ENCODE peak calls at places on chromosomes 6 and 20, in ten cellular contexts. X, E, G, B, T, J, R, H, Q and I are unnamed samples.

GRCh38 chr6:43773050-43773956 is 3.3 kb downstream of the VEGFA start:
- DNase-seq in J (no peak), G (peak), H (peak), X (no peak), R (no peak), T (peak), Q (peak), E (no peak), B (peak), I (no peak)

GRCh38 chr6:7156666-7157278 is 49.0 kb downstream of the RREB1 start:
- DNase-seq in R (peak), H (peak), T (no peak), Q (no peak), E (no peak), G (peak), J (peak), B (no peak), X (no peak), I (no peak)

GRCh38 chr20:53050338-53050737 is 78.2 kb downstream of the TSHZ2 start:
- DNase-seq in G (peak), R (no peak), T (no peak), J (no peak), X (no peak), B (no peak), Q (no peak), H (no peak), E (no peak), I (no peak)

GRCh38 chr20:878511-879307 is 37.4 kb downstream of the ANGPT4 start:
- DNase-seq in E (no peak), J (peak), T (no peak), R (no peak), H (peak), Q (no peak), B (no peak), G (no peak), X (no peak), I (no peak)

GRCh38 chr6:64504509-64504908 is 868.9 kb downstream of the PHF3 start:
- DNase-seq in J (no peak), T (no peak), Q (no peak), H (peak), E (no peak), G (peak), B (no peak), X (no peak), R (no peak), I (no peak)

GRCh38 chr6:11632795-11633511 is 95.4 kb downstream of the TMEM170B start:
- DNase-seq in Q (no peak), J (peak), T (no peak), R (no peak), X (no peak), B (peak), H (peak), E (no peak), G (peak), I (no peak)

GRCh38 chr6:9225441-9225871 is 790.1 kb upstream of the SLC35B3 start:
- DNase-seq in X (no peak), B (no peak), J (peak), H (peak), E (no peak), G (peak), Q (no peak), T (no peak), R (no peak), I (no peak)

GRCh38 chr20:59735917-59736316 is 131.6 kb downstream of the PHACTR3 start:
- DNase-seq in H (no peak), B (no peak), J (no peak), X (peak), R (no peak), T (no peak), Q (no peak), E (no peak), G (no peak), I (no peak)

GRCh38 chr6:43434441-43434840 is 7.1 kb downstream of the ABCC10 start:
- DNase-seq in R (no peak), H (no peak), E (no peak), X (no peak), B (no peak), G (no peak), J (no peak), T (no peak), Q (no peak), I (no peak)

GRCh38 chr20:40826699-40827098 is 137.7 kb upstream of the MAFB start:
- DNase-seq in X (no peak), R (no peak), J (no peak), T (no peak), Q (no peak), G (no peak), B (no peak), H (no peak), E (no peak), I (no peak)

GRCh38 chr6:154247119-154247814 is 109.3 kb downstream of the IPCEF1 start:
- DNase-seq in J (no peak), R (no peak), E (no peak), H (no peak), B (no peak), T (peak), G (peak), X (no peak), Q (peak), I (no peak)

GRCh38 chr6:64696053-64696452 is 1011.0 kb downstream of the EYS start:
- DNase-seq in Q (no peak), R (no peak), E (no peak), H (no peak), T (no peak), X (no peak), B (no peak), G (no peak), J (no peak), I (no peak)

GRCh38 chr6:2245103-2245953 is at the start of gene GMDS:
- DNase-seq in J (peak), B (peak), Q (peak), X (no peak), T (peak), G (peak), R (no peak), H (peak), E (peak), I (peak)

GRCh38 chr6:2522521-2522920 is 228.2 kb downstream of the MYLK4 start:
- DNase-seq in T (no peak), J (peak), X (no peak), Q (no peak), H (no peak), G (peak), R (peak), B (no peak), E (no peak), I (no peak)

GRCh38 chr6:24431045-24431451 is 28.3 kb downstream of the MRS2 start:
- DNase-seq in G (peak), H (peak), R (peak), B (no peak), E (no peak), J (no peak), Q (no peak), X (no peak), T (no peak), I (no peak)

DNA sequence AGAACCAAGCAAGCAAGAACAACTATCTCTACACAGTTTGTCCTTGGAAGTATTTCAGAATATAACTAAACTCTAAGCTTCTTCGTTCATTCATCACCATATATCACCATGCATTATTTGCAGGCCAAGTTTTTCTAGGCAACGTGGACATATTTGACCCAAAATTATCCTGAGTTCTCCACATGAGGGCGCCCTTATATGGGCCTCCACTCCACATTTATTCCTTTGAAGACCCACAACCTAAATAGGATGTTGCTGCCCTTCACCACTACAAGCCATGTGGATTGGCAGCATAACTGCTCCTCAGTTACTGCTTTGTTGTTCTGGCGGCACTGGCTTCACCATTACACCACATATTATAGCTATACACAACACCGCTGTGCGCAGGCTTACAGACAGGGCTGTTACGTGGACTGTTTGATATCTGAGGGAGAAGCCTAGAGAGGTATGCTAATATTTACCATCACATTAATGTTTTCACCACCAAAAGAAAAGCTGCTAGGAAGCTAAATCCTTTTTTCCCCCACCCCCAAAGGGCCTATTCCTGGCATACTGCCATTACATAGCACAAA is 411.8 kb downstream of the C6orf118 start:
- DNase-seq in T (no peak), J (no peak), X (no peak), E (no peak), G (no peak), R (no peak), Q (no peak), H (no peak), B (no peak), I (no peak)
- TF ChIP-seq CTCF in T (no peak), J (no peak), X (peak), E (no peak), G (no peak), R (no peak), Q (no peak), H (no peak), B (no peak), I (peak)

GRCh38 chr6:147390909-147391536 is 117.5 kb upstream of the SAMD5 start:
- DNase-seq in G (peak), X (no peak), T (no peak), H (peak), Q (no peak), B (no peak), J (peak), R (no peak), E (no peak), I (no peak)
- TF ChIP-seq CTCF in G (peak), X (peak), T (no peak), H (peak), Q (no peak), B (peak), J (no peak), R (peak), E (no peak), I (peak)

DNA sequence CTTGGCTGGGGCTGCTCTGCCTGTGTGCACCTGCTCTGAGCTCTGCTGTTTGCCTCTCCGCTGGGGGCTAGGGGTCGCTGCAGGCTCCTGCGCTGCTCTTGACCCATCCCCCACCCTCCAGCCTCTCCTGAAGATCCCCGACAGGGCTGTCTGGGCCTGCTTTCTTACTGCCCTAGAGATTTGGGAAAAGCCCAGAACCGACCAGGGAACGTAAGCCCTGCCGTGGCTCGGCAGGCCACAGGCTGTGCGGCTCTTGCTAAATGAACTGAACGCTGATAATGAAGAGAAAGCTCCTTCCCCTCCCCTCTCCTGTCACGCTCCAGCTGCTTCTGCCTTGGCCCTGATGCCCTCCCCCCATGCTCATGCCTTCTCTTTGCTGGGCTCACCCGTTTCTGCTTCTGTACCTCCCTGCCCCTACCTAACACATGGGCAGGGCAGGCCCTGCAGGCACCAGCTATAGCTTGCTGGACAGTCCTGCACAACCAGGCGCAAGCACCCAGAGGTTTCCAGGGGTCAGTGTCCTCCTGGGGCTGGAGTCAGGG is 32.0 kb upstream of the PCMTD2 start:
- DNase-seq in E (no peak), R (no peak), J (peak), X (no peak), T (no peak), Q (no peak), G (peak), H (peak), B (no peak), I (no peak)
- TF ChIP-seq CTCF in E (no peak), R (peak), J (peak), X (peak), T (no peak), Q (no peak), G (peak), H (peak), B (no peak), I (peak)

DNA sequence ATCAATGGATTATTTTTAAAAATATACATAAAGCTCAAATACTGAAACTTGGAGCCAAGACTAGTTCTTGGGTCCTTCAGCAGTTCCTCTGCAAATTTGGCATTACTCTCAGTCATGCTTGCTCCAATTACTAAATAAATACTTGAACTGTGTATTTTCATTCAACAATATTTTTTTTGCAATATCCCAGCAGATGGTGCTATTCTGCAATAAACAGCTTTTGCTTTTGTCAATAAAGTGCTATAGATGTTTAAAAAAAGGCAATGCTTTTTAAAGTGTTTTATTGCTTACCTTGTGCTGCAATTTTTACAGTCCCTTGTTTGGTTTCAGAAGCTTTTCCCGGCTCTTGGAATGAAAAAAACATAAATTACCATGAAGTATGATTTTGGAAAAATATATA is 243.4 kb downstream of the TRDN start:
- DNase-seq in G (peak), J (no peak), R (no peak), Q (no peak), T (no peak), E (no peak), H (no peak), B (no peak), X (no peak), I (no peak)
- TF ChIP-seq CTCF in G (peak), J (no peak), R (no peak), Q (no peak), T (no peak), E (no peak), H (no peak), B (no peak), X (peak), I (peak)

DNA sequence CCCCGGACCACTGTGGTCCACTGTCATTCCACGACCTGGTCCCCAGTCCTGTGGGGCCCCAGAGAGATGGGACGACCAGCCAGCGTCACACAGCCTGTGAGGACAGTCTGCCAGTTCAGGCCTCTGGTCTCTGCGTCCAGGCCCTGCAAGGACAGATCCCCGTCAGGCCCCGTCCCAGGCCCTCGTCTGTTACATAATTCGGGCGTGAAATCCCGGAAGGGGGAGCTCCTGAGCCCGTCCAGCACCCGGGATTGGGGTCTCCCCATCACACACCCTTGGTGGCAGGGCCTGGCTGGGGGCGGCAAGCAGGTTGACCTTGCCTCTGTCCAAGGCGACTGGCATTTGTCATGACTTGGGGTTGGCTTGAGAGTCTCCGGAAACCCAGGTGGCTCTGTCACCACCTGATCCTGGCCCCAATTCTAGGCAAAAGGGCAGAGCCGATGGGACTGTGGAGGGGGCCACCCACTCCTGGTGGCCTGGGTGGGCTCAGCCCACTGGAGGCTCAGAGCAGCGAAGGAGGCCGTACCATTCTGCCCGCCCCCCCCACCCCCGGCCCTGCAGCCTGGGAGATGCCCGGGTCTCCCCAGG is 73.8 kb upstream of the GATA5 start:
- DNase-seq in B (no peak), T (no peak), R (no peak), G (no peak), Q (no peak), J (no peak), X (no peak), E (no peak), H (no peak), I (no peak)
- TF ChIP-seq CTCF in B (no peak), T (no peak), R (no peak), G (no peak), Q (no peak), J (no peak), X (peak), E (no peak), H (no peak), I (no peak)

DNA sequence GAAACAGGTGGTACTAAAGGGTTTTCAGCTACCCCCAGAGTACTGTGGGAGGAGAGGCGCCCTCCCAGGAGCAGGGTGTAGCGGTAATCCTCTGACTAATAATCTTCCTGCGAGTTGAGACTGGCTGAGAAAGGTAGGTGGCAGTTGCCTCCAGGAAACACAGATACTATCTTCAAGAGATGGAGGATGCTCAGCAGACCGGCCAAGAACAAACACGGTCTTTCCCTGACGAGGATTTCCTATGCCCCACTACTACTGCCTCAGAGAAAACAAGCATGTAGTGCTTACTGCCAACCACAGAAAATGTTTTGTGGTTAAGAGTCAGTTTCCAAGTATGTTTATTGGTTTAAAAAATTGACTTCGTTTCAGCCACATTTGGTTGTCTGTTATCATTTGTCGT is 26.8 kb downstream of the C6orf89 start:
- DNase-seq in R (peak), Q (peak), X (no peak), E (no peak), J (peak), H (peak), T (no peak), B (no peak), G (peak), I (no peak)
- TF ChIP-seq CTCF in R (no peak), Q (no peak), X (no peak), E (no peak), J (no peak), H (no peak), T (no peak), B (no peak), G (peak), I (no peak)

DNA sequence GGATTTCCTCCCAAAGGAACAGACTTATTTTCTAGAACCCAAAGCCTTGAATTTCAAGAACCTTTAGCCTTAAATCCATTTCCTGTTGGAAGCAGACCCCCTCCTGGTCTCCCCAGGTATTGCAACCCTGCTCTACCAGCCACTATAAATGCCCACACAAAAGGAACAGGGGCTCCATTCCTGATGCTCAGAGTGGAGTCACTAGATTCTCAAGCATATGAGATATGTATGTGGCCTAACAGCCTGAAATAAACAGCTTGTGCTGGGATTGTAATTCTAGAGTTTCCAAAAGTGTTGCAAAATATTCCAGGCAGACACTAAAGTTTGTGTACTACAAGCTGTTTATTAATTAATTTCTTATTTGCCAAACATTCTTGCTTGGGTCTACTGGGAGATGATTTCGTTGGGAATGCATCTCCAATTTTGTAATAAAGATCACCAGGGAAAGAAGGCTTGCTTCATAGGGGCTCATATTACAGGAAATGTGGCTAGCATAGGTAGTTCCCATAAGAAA is 44.8 kb downstream of the RIPOR3 start:
- DNase-seq in R (no peak), Q (no peak), B (no peak), T (no peak), X (no peak), E (no peak), J (peak), H (peak), G (peak), I (no peak)
- TF ChIP-seq CTCF in R (peak), Q (no peak), B (no peak), T (no peak), X (peak), E (no peak), J (peak), H (peak), G (peak), I (peak)

GRCh38 chr6:170174124-170174770 is 116.6 kb downstream of the DLL1 start:
- DNase-seq in Q (no peak), R (no peak), B (no peak), H (no peak), E (peak), X (no peak), T (no peak), J (no peak), G (no peak), I (peak)
- TF ChIP-seq CTCF in Q (no peak), R (no peak), B (no peak), H (no peak), E (no peak), X (no peak), T (no peak), J (no peak), G (no peak), I (no peak)

DNA sequence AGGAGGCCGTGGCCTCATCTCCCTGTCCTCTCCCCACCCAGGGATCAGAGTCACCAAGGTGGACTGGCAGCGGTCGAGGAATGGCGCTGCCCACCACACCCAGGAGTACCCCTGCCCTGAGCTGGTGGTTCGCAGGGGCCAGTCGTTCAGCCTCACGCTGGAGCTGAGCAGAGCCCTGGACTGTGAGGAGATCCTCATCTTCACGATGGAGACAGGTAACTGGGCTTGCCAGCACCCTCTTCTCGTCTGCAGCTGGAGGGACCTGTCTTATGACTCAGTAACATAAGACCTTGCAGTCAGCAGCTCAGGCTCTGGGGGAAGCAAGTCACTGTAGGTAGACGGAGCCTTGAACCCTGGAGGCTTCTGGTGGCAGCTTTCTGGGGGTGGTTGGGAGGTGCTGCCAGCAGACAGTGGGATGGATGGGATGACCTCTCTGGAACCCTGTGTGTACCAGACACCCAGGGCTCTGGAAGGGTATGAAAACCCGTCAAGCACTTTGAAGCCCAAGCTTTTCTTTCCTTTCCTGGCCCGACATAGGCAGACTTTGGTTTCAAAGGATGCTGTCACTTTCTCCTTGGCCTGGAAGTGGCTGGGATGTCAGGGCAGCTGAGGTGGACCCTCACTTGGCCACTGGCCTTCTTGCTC is 13.8 kb downstream of the TGM6 start:
- DNase-seq in J (no peak), X (no peak), H (no peak), R (no peak), B (no peak), G (no peak), Q (no peak), T (no peak), E (no peak), I (no peak)
- TF ChIP-seq CTCF in J (no peak), X (no peak), H (no peak), R (no peak), B (no peak), G (no peak), Q (no peak), T (no peak), E (no peak), I (no peak)